ENCODE peak calls at places on chromosomes 12 and 14, in nine cellular contexts. V is NB4; E is Peyer's patch; Z is H9; J is uterus; H is HFFc6; W is CD14-positive monocyte; R is neural progenitor cell; P is CD4-positive, alpha-beta T cell. O is an unnamed sample.

GRCh38 chr12:111584959-111585358 is 14.2 kb downstream of the ATXN2 start:
- DNase-seq in W (no peak), R (no peak), V (peak), P (no peak), J (no peak), H (peak), Z (no peak), E (no peak), O (no peak)

GRCh38 chr14:100988411-100988900 is 84.9 kb upstream of the RTL1 start:
- DNase-seq in R (no peak), E (no peak), W (no peak), V (no peak), J (no peak), H (no peak), Z (no peak), P (no peak), O (no peak)

GRCh38 chr12:38427442-38427841 is 110.9 kb downstream of the ALG10B start:
- DNase-seq in R (no peak), P (no peak), J (no peak), W (no peak), H (no peak), V (no peak), Z (no peak), E (no peak), O (no peak)

GRCh38 chr12:94811611-94812010 is 161.3 kb upstream of the TMCC3 start:
- DNase-seq in P (no peak), H (no peak), W (no peak), J (no peak), Z (no peak), E (no peak), V (no peak), R (no peak), O (no peak)

GRCh38 chr12:124769166-124769530 is 94.5 kb downstream of the SCARB1 start:
- DNase-seq in Z (no peak), H (no peak), E (no peak), P (no peak), V (no peak), J (no peak), W (no peak), R (no peak), O (no peak)

GRCh38 chr12:26878661-26879119 is 45.7 kb upstream of the ITPR2 start:
- DNase-seq in E (peak), R (no peak), H (no peak), V (no peak), Z (no peak), W (no peak), J (peak), P (no peak), O (no peak)

GRCh38 chr12:56414401-56414800 is 34.8 kb downstream of the TIMELESS start:
- DNase-seq in E (no peak), J (no peak), V (no peak), Z (no peak), R (no peak), P (no peak), H (no peak), W (no peak), O (no peak)

GRCh38 chr14:100155881-100156645 is 3.4 kb downstream of the DEGS2 start:
- DNase-seq in J (no peak), W (no peak), E (peak), H (no peak), Z (no peak), P (no peak), V (no peak), R (no peak), O (no peak)

DNA sequence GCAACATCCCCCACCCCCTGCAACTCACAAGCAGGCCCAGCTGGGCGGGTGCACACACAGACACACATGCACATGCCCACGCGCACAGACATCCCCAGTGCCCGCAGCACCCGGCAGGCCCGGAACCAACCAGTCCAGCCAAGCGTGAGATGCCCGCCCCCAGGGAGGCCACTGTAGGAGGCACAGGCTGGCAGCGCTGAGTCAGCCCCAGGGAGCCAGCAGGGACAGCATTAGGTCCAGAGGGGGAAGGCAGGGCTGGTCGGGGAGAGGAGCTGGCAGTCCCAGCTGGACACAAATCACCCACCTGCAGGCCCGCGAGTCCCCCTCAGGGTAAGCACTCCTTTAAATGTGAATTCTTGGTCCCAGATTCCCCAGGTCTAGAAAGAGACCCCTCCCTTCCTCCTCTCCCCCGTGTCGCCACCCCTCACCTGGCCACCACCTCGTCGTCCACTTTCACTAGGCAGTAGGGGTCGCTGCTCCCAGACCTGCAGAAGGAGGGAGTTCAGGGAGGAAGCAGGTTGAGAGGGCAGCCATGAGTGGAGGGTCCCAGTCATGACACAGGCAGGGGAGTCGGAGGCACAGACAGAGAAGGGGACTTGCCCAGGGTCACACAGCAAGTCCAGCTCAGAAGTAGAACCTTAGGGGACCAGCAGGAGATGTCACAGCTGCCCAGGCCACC is 5.0 kb downstream of the RASAL1 start:
- DNase-seq in W (no peak), R (peak), P (no peak), V (peak), Z (peak), E (no peak), J (no peak), H (no peak), O (no peak)
- TF ChIP-seq CTCF in W (peak), R (peak), P (no peak), V (peak), Z (peak), E (no peak), J (no peak), H (peak), O (no peak)

GRCh38 chr12:98416845-98417244 is 98.5 kb upstream of the TMPO start:
- DNase-seq in E (no peak), V (peak), W (no peak), R (no peak), P (no peak), H (peak), Z (no peak), J (no peak), O (no peak)
- TF ChIP-seq CTCF in E (no peak), V (peak), W (peak), R (peak), P (no peak), H (peak), Z (peak), J (no peak), O (no peak)

GRCh38 chr12:107014050-107014449 is 27.1 kb upstream of the MTERF2 start:
- DNase-seq in E (no peak), J (no peak), V (no peak), P (no peak), H (no peak), Z (peak), R (no peak), W (no peak), O (no peak)
- TF ChIP-seq CTCF in E (peak), J (no peak), V (no peak), P (no peak), H (peak), Z (peak), R (peak), W (no peak), O (no peak)

GRCh38 chr12:49568442-49568776 is 467 bp upstream of the MCRS1 start:
- DNase-seq in W (no peak), H (no peak), Z (no peak), E (no peak), V (no peak), P (no peak), R (no peak), J (no peak), O (no peak)
- TF ChIP-seq CTCF in W (no peak), H (no peak), Z (no peak), E (no peak), V (no peak), P (no peak), R (no peak), J (no peak), O (no peak)

O was measured in mesothelial cell of epicardium.